ENCODE peak calls at places on chromosome 12, in eight cellular contexts. T is H9, W is left ventricle myocardium inferior, H is endodermal cell, E is neural crest cell, A is neural progenitor cell, O is pancreas, C is mesothelial cell of epicardium. M is an unnamed sample.

GRCh38 chr12:80226576-80226975 is 127.2 kb downstream of the OTOGL start:
- DNase-seq in T (no peak), W (no peak), H (no peak), E (no peak), A (no peak), O (no peak), C (no peak), M (no peak)

GRCh38 chr12:22318122-22318737 is 16.3 kb downstream of the ST8SIA1 start:
- DNase-seq in T (no peak), W (no peak), H (no peak), E (no peak), A (peak; percentile 6), O (no peak), C (no peak), M (no peak)

GRCh38 chr12:121284551-121285390 is 11.7 kb downstream of the CAMKK2 start:
- DNase-seq in T (no peak), W (no peak), H (peak; percentile 54), E (no peak), A (no peak), O (no peak), C (no peak), M (no peak)

GRCh38 chr12:66188584-66189475 is at the start of gene IRAK3:
- DNase-seq in T (peak; percentile 69), W (peak; percentile 91), H (peak; percentile 86), E (peak; percentile 30), A (peak; percentile 74), O (peak; percentile 57), C (no peak), M (peak; percentile 55)

GRCh38 chr12:15712823-15713663 is 76.1 kb downstream of the EPS8 start:
- DNase-seq in T (no peak), W (peak; percentile 27), H (no peak), E (no peak), A (no peak), O (peak; percentile 38), C (no peak), M (no peak)

GRCh38 chr12:20305470-20305869 is 62.9 kb upstream of the PDE3A start:
- DNase-seq in T (no peak), W (no peak), H (no peak), E (no peak), A (no peak), O (no peak), C (no peak), M (no peak)

GRCh38 chr12:126051611-126052107 is 986.4 kb downstream of the AACS start:
- DNase-seq in T (no peak), W (no peak), H (no peak), E (no peak), A (no peak), O (no peak), C (no peak), M (no peak)

GRCh38 chr12:119959435-119959834 is 29.6 kb upstream of the BICDL1 start:
- DNase-seq in T (no peak), W (no peak), H (no peak), E (no peak), A (no peak), O (no peak), C (no peak), M (no peak)

GRCh38 chr12:46267618-46268348 is 1.1 kb downstream of the SLC38A1 start:
- DNase-seq in T (no peak), W (no peak), H (peak; percentile 72), E (no peak), A (peak; percentile 49), O (peak; percentile 32), C (no peak), M (peak; percentile 32)

GRCh38 chr12:109467978-109468676 is 9.0 kb downstream of the KCTD10 start:
- DNase-seq in T (no peak), W (no peak), H (peak; percentile 62), E (no peak), A (no peak), O (no peak), C (no peak), M (no peak)

GRCh38 chr12:101813117-101813516 is 17.6 kb downstream of the GNPTAB start:
- DNase-seq in T (no peak), W (no peak), H (no peak), E (no peak), A (no peak), O (no peak), C (no peak), M (no peak)

GRCh38 chr12:57476162-57476992 is 3.3 kb downstream of the ARHGAP9 start:
- DNase-seq in T (peak; percentile 64), W (no peak), H (peak; percentile 85), E (no peak), A (no peak), O (no peak), C (no peak), M (no peak)

GRCh38 chr12:3252416-3252815 is 175.2 kb downstream of the TSPAN9 start:
- DNase-seq in T (no peak), W (peak; percentile 91), H (no peak), E (no peak), A (no peak), O (peak; percentile 33), C (no peak), M (no peak)

GRCh38 chr12:12467222-12467621 is 95.4 kb downstream of the DUSP16 start:
- DNase-seq in T (no peak), W (no peak), H (no peak), E (no peak), A (no peak), O (no peak), C (no peak), M (no peak)

DNA sequence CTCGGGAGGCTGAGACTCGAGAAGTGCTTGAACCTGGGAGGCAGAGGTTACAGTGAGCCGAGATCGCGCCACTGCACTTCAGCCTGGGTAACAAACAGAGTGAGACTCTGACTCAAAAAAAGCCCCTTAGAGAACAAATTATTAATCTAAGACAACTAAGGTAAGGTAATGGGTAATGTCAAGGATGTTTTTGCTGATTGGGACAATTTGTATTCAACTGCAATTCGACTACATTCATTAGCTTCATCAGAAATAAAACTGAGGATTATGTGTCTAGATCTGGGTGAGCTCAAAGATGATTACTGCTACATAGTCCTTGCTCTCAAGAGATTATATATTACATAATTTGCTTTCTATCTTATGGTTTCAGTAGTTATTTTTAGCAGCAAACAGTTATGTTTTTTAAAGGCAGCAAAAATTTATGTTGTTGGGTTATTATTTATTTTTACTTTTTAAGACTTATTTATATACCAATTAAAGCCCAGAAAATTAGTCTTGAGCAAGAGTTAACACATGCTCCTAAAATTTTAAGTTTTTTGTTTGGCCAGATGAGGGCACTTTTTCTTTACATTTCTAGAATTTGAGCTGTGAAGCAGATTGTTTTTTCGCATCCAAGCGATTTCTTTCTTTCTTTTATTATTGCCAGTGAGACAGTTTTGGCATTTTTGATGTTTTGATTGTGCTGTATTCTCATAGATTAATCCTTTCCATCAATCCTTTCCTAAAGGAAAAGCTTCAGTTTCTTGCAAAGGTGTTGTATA is 52.3 kb downstream of the PLEKHA5 start:
- DNase-seq in T (no peak), W (no peak), H (no peak), E (no peak), A (no peak), O (no peak), C (no peak), M (no peak)
- TF ChIP-seq CTCF in T (no peak), W (no peak), H (peak; percentile 46), E (peak; percentile 49), A (peak; percentile 12), O (no peak), C (no peak), M (no peak)

DNA sequence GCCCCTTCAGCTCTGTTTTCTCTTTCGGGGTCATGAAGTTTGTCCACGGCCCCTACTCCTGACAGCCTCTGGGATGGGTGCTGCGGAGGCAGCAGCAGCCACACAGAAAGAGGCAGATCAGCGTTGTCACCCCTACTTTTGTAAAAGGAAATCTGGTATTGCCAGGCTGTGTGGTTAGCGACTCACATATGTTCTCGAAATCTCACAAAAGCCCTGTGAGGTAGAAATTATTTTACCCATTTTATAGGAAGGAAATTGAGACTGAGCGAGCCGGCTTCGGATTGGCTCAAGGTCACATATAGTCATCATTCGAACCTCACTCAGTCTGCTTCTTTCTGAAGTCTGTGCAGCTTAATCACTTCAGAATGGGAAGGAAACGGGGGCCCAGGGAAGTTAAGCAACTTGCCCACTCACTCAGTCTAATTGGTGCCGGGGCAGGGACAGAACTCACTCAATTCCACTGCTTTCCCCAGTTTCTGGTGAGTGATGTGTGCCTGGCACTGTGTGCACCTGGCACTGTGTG is 1.1 kb upstream of the CKAP4 start:
- DNase-seq in T (no peak), W (no peak), H (peak; percentile 48), E (no peak), A (no peak), O (no peak), C (no peak), M (no peak)
- TF ChIP-seq CTCF in T (no peak), W (no peak), H (no peak), E (no peak), A (no peak), O (no peak), C (no peak), M (no peak)

GRCh38 chr12:77916276-77916675 is 85.6 kb downstream of the NAV3 start:
- DNase-seq in T (no peak), W (no peak), H (no peak), E (no peak), A (peak; percentile 5), O (no peak), C (no peak), M (no peak)

DNA sequence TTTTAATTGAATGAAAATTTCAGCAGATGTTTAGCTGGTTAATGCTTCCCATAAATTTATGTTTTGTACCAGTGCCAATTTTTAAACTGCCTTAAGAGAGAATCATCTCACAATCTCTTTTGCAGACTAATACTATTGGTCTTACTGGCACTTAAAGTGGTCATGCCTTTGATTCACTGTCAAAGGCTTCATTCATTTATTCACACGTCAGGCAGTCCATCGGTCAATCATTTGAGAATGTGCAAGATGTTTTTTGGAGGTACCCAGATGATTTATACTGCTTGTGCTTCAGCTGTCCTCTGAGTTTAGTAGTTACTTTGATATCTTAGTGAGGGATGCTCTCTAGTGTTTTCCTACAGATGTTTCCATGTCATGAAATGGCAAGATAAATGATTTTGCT is 83.4 kb downstream of the NAV3 start:
- DNase-seq in T (no peak), W (no peak), H (no peak), E (no peak), A (no peak), O (no peak), C (no peak), M (no peak)
- TF ChIP-seq CTCF in T (no peak), W (peak; percentile 17), H (no peak), E (no peak), A (no peak), O (no peak), C (no peak), M (no peak)

GRCh38 chr12:32399045-32399372 is 349 bp upstream of the FGD4 start:
- DNase-seq in T (no peak), W (no peak), H (no peak), E (no peak), A (no peak), O (no peak), C (no peak), M (no peak)

GRCh38 chr12:32400866-32401265 is 1.5 kb downstream of the FGD4 start:
- DNase-seq in T (no peak), W (no peak), H (no peak), E (no peak), A (no peak), O (no peak), C (no peak), M (no peak)

GRCh38 chr12:32397703-32398102 is 1.7 kb upstream of the FGD4 start:
- DNase-seq in T (peak; percentile 49), W (no peak), H (no peak), E (no peak), A (no peak), O (no peak), C (no peak), M (no peak)

GRCh38 chr12:32400114-32400672 is 835 bp downstream of the FGD4 start:
- DNase-seq in T (peak; percentile 76), W (no peak), H (peak; percentile 86), E (no peak), A (peak; percentile 64), O (no peak), C (no peak), M (no peak)

GRCh38 chr12:32399373-32400113 is at the start of gene FGD4:
- DNase-seq in T (peak; percentile 95), W (peak; percentile 90), H (peak; percentile 99), E (peak; percentile 76), A (peak; percentile 95), O (peak; percentile 92), C (peak; percentile 67), M (peak; percentile 87)
- TF ChIP-seq CTCF in T (peak; percentile 69), W (peak; percentile 58), H (peak; percentile 88), E (peak; percentile 69), A (peak; percentile 67), O (no peak), C (no peak), M (peak; percentile 41)